ENCODE peak calls at places on chromosomes 5 and 9, in seven cellular contexts. One of them, this sample, is unnamed.

GRCh38 chr9:89808076-89808701 is 203.4 kb downstream of the GADD45G start:
- DNase-seq in WTC11: no peak
- DNase-seq in stimulated activated CD8-positive, alpha-beta memory T cell treated with anti-CD3 and anti-CD28 coated beads, Interleukin-12 subunit alpha, Interleukin-12 subunit beta, amount 100 ng/mL, for 4 hours: no peak
- DNase-seq in hypothalamus: no peak
- DNase-seq in amniotic stem cell: no peak
- DNase-seq in lung microvascular endothelial cell: no peak
- DNase-seq in cardiac muscle cell: peak; percentile 7
- DNase-seq in this sample: no peak

GRCh38 chr5:93130623-93131022 is 450.4 kb downstream of the NR2F1-AS1 start:
- DNase-seq in WTC11: no peak
- DNase-seq in stimulated activated CD8-positive, alpha-beta memory T cell treated with anti-CD3 and anti-CD28 coated beads, Interleukin-12 subunit alpha, Interleukin-12 subunit beta, amount 100 ng/mL, for 4 hours: no peak
- DNase-seq in hypothalamus: no peak
- DNase-seq in lung microvascular endothelial cell: no peak
- DNase-seq in cardiac muscle cell: no peak
- DNase-seq in amniotic stem cell: no peak
- DNase-seq in this sample: no peak

GRCh38 chr9:76688471-76689238 is 75.6 kb upstream of the PCA3 start:
- DNase-seq in lung microvascular endothelial cell: peak; percentile 47
- DNase-seq in amniotic stem cell: no peak
- DNase-seq in hypothalamus: no peak
- DNase-seq in stimulated activated CD8-positive, alpha-beta memory T cell treated with anti-CD3 and anti-CD28 coated beads, Interleukin-12 subunit alpha, Interleukin-12 subunit beta, amount 100 ng/mL, for 4 hours: no peak
- DNase-seq in cardiac muscle cell: peak; percentile 41
- DNase-seq in WTC11: no peak
- DNase-seq in this sample: no peak

GRCh38 chr5:125660231-125660895 is 762.8 kb upstream of the GRAMD2B start:
- DNase-seq in hypothalamus: no peak
- DNase-seq in WTC11: no peak
- DNase-seq in lung microvascular endothelial cell: peak; percentile 54
- DNase-seq in stimulated activated CD8-positive, alpha-beta memory T cell treated with anti-CD3 and anti-CD28 coated beads, Interleukin-12 subunit alpha, Interleukin-12 subunit beta, amount 100 ng/mL, for 4 hours: no peak
- DNase-seq in cardiac muscle cell: peak; percentile 38
- DNase-seq in amniotic stem cell: no peak
- DNase-seq in this sample: no peak

GRCh38 chr9:36882117-36882465 is 152.0 kb downstream of the PAX5 start:
- DNase-seq in hypothalamus: no peak
- DNase-seq in WTC11: no peak
- DNase-seq in stimulated activated CD8-positive, alpha-beta memory T cell treated with anti-CD3 and anti-CD28 coated beads, Interleukin-12 subunit alpha, Interleukin-12 subunit beta, amount 100 ng/mL, for 4 hours: no peak
- DNase-seq in amniotic stem cell: no peak
- DNase-seq in cardiac muscle cell: no peak
- DNase-seq in lung microvascular endothelial cell: no peak
- DNase-seq in this sample: no peak

GRCh38 chr5:6383376-6383775 is 5.0 kb upstream of the MED10 start:
- DNase-seq in WTC11: no peak
- DNase-seq in stimulated activated CD8-positive, alpha-beta memory T cell treated with anti-CD3 and anti-CD28 coated beads, Interleukin-12 subunit alpha, Interleukin-12 subunit beta, amount 100 ng/mL, for 4 hours: no peak
- DNase-seq in lung microvascular endothelial cell: no peak
- DNase-seq in hypothalamus: no peak
- DNase-seq in amniotic stem cell: no peak
- DNase-seq in cardiac muscle cell: no peak
- DNase-seq in this sample: no peak

GRCh38 chr9:98158071-98158791 is 34.2 kb downstream of the CORO2A start:
- DNase-seq in cardiac muscle cell: no peak
- DNase-seq in amniotic stem cell: no peak
- DNase-seq in lung microvascular endothelial cell: no peak
- DNase-seq in hypothalamus: no peak
- DNase-seq in stimulated activated CD8-positive, alpha-beta memory T cell treated with anti-CD3 and anti-CD28 coated beads, Interleukin-12 subunit alpha, Interleukin-12 subunit beta, amount 100 ng/mL, for 4 hours: no peak
- DNase-seq in WTC11: no peak
- DNase-seq in this sample: no peak

GRCh38 chr5:149267241-149267973 is 4.3 kb upstream of the AFAP1L1 start:
- DNase-seq in cardiac muscle cell: no peak
- DNase-seq in stimulated activated CD8-positive, alpha-beta memory T cell treated with anti-CD3 and anti-CD28 coated beads, Interleukin-12 subunit alpha, Interleukin-12 subunit beta, amount 100 ng/mL, for 4 hours: no peak
- DNase-seq in WTC11: no peak
- DNase-seq in amniotic stem cell: no peak
- DNase-seq in lung microvascular endothelial cell: no peak
- DNase-seq in hypothalamus: peak; percentile 84
- DNase-seq in this sample: peak; percentile 55

GRCh38 chr5:90037646-90038045 is 371.9 kb downstream of the CETN3 start:
- DNase-seq in hypothalamus: no peak
- DNase-seq in WTC11: no peak
- DNase-seq in lung microvascular endothelial cell: no peak
- DNase-seq in stimulated activated CD8-positive, alpha-beta memory T cell treated with anti-CD3 and anti-CD28 coated beads, Interleukin-12 subunit alpha, Interleukin-12 subunit beta, amount 100 ng/mL, for 4 hours: no peak
- DNase-seq in cardiac muscle cell: peak; percentile 85
- DNase-seq in amniotic stem cell: peak; percentile 52
- DNase-seq in this sample: no peak

GRCh38 chr9:123816817-123817472 is 113.0 kb downstream of the DENND1A start:
- DNase-seq in lung microvascular endothelial cell: peak; percentile 30
- DNase-seq in WTC11: no peak
- DNase-seq in stimulated activated CD8-positive, alpha-beta memory T cell treated with anti-CD3 and anti-CD28 coated beads, Interleukin-12 subunit alpha, Interleukin-12 subunit beta, amount 100 ng/mL, for 4 hours: no peak
- DNase-seq in amniotic stem cell: no peak
- DNase-seq in cardiac muscle cell: no peak
- DNase-seq in hypothalamus: no peak
- DNase-seq in this sample: no peak

GRCh38 chr9:124489222-124489621 is 18.0 kb downstream of the NR5A1 start:
- DNase-seq in WTC11: no peak
- DNase-seq in lung microvascular endothelial cell: no peak
- DNase-seq in stimulated activated CD8-positive, alpha-beta memory T cell treated with anti-CD3 and anti-CD28 coated beads, Interleukin-12 subunit alpha, Interleukin-12 subunit beta, amount 100 ng/mL, for 4 hours: no peak
- DNase-seq in cardiac muscle cell: no peak
- DNase-seq in amniotic stem cell: no peak
- DNase-seq in hypothalamus: no peak
- DNase-seq in this sample: no peak

GRCh38 chr9:109086221-109086620 is 33.5 kb downstream of the TMEM245 start:
- DNase-seq in cardiac muscle cell: peak; percentile 19
- DNase-seq in lung microvascular endothelial cell: no peak
- DNase-seq in hypothalamus: no peak
- DNase-seq in WTC11: no peak
- DNase-seq in amniotic stem cell: no peak
- DNase-seq in stimulated activated CD8-positive, alpha-beta memory T cell treated with anti-CD3 and anti-CD28 coated beads, Interleukin-12 subunit alpha, Interleukin-12 subunit beta, amount 100 ng/mL, for 4 hours: no peak
- DNase-seq in this sample: no peak

GRCh38 chr9:89869774-89870173 is 265.0 kb downstream of the GADD45G start:
- DNase-seq in cardiac muscle cell: no peak
- DNase-seq in hypothalamus: no peak
- DNase-seq in amniotic stem cell: no peak
- DNase-seq in lung microvascular endothelial cell: no peak
- DNase-seq in stimulated activated CD8-positive, alpha-beta memory T cell treated with anti-CD3 and anti-CD28 coated beads, Interleukin-12 subunit alpha, Interleukin-12 subunit beta, amount 100 ng/mL, for 4 hours: no peak
- DNase-seq in WTC11: no peak
- DNase-seq in this sample: no peak

GRCh38 chr9:133529457-133529856 is 4.7 kb upstream of the MYMK start:
- DNase-seq in cardiac muscle cell: no peak
- DNase-seq in stimulated activated CD8-positive, alpha-beta memory T cell treated with anti-CD3 and anti-CD28 coated beads, Interleukin-12 subunit alpha, Interleukin-12 subunit beta, amount 100 ng/mL, for 4 hours: no peak
- DNase-seq in lung microvascular endothelial cell: no peak
- DNase-seq in WTC11: no peak
- DNase-seq in hypothalamus: no peak
- DNase-seq in amniotic stem cell: no peak
- DNase-seq in this sample: no peak

GRCh38 chr5:123717139-123717538 is 205.2 kb downstream of the CSNK1G3 start:
- DNase-seq in stimulated activated CD8-positive, alpha-beta memory T cell treated with anti-CD3 and anti-CD28 coated beads, Interleukin-12 subunit alpha, Interleukin-12 subunit beta, amount 100 ng/mL, for 4 hours: no peak
- DNase-seq in hypothalamus: no peak
- DNase-seq in cardiac muscle cell: peak; percentile 74
- DNase-seq in amniotic stem cell: no peak
- DNase-seq in WTC11: no peak
- DNase-seq in lung microvascular endothelial cell: no peak
- DNase-seq in this sample: no peak

GRCh38 chr5:58683567-58683966 is 100.7 kb downstream of the RAB3C start:
- DNase-seq in cardiac muscle cell: no peak
- DNase-seq in lung microvascular endothelial cell: peak; percentile 57
- DNase-seq in amniotic stem cell: no peak
- DNase-seq in hypothalamus: no peak
- DNase-seq in WTC11: no peak
- DNase-seq in stimulated activated CD8-positive, alpha-beta memory T cell treated with anti-CD3 and anti-CD28 coated beads, Interleukin-12 subunit alpha, Interleukin-12 subunit beta, amount 100 ng/mL, for 4 hours: no peak
- DNase-seq in this sample: no peak

GRCh38 chr5:64163746-64164145 is 1.9 kb upstream of the RNF180 start:
- DNase-seq in WTC11: no peak
- DNase-seq in lung microvascular endothelial cell: no peak
- DNase-seq in stimulated activated CD8-positive, alpha-beta memory T cell treated with anti-CD3 and anti-CD28 coated beads, Interleukin-12 subunit alpha, Interleukin-12 subunit beta, amount 100 ng/mL, for 4 hours: no peak
- DNase-seq in hypothalamus: no peak
- DNase-seq in amniotic stem cell: no peak
- DNase-seq in cardiac muscle cell: no peak
- DNase-seq in this sample: no peak

GRCh38 chr5:153699035-153699434 is 208.6 kb downstream of the GRIA1 start:
- DNase-seq in cardiac muscle cell: no peak
- DNase-seq in hypothalamus: no peak
- DNase-seq in lung microvascular endothelial cell: no peak
- DNase-seq in amniotic stem cell: no peak
- DNase-seq in WTC11: no peak
- DNase-seq in stimulated activated CD8-positive, alpha-beta memory T cell treated with anti-CD3 and anti-CD28 coated beads, Interleukin-12 subunit alpha, Interleukin-12 subunit beta, amount 100 ng/mL, for 4 hours: no peak
- DNase-seq in this sample: no peak

GRCh38 chr5:113505181-113505580 is 8.3 kb upstream of the YTHDC2 start:
- DNase-seq in cardiac muscle cell: peak; percentile 38
- DNase-seq in hypothalamus: no peak
- DNase-seq in lung microvascular endothelial cell: no peak
- DNase-seq in WTC11: no peak
- DNase-seq in stimulated activated CD8-positive, alpha-beta memory T cell treated with anti-CD3 and anti-CD28 coated beads, Interleukin-12 subunit alpha, Interleukin-12 subunit beta, amount 100 ng/mL, for 4 hours: no peak
- DNase-seq in amniotic stem cell: no peak
- DNase-seq in this sample: no peak

GRCh38 chr5:132865668-132866341 is 464 bp downstream of the GDF9 start:
- DNase-seq in stimulated activated CD8-positive, alpha-beta memory T cell treated with anti-CD3 and anti-CD28 coated beads, Interleukin-12 subunit alpha, Interleukin-12 subunit beta, amount 100 ng/mL, for 4 hours: no peak
- DNase-seq in amniotic stem cell: no peak
- DNase-seq in WTC11: no peak
- DNase-seq in lung microvascular endothelial cell: no peak
- DNase-seq in cardiac muscle cell: no peak
- DNase-seq in hypothalamus: no peak
- DNase-seq in this sample: no peak

GRCh38 chr9:93237535-93237934 is 53.6 kb downstream of the WNK2 start:
- DNase-seq in amniotic stem cell: no peak
- DNase-seq in hypothalamus: no peak
- DNase-seq in stimulated activated CD8-positive, alpha-beta memory T cell treated with anti-CD3 and anti-CD28 coated beads, Interleukin-12 subunit alpha, Interleukin-12 subunit beta, amount 100 ng/mL, for 4 hours: no peak
- DNase-seq in cardiac muscle cell: no peak
- DNase-seq in WTC11: no peak
- DNase-seq in lung microvascular endothelial cell: no peak
- DNase-seq in this sample: no peak

GRCh38 chr5:179346401-179346800 is 1.1 kb upstream of the ADAMTS2 start:
- DNase-seq in cardiac muscle cell: peak; percentile 28
- DNase-seq in amniotic stem cell: no peak
- DNase-seq in hypothalamus: no peak
- DNase-seq in WTC11: no peak
- DNase-seq in lung microvascular endothelial cell: no peak
- DNase-seq in stimulated activated CD8-positive, alpha-beta memory T cell treated with anti-CD3 and anti-CD28 coated beads, Interleukin-12 subunit alpha, Interleukin-12 subunit beta, amount 100 ng/mL, for 4 hours: no peak
- DNase-seq in this sample: no peak

GRCh38 chr9:136204086-136204805 is 682 bp downstream of the LHX3 start:
- DNase-seq in lung microvascular endothelial cell: no peak
- DNase-seq in WTC11: no peak
- DNase-seq in cardiac muscle cell: no peak
- DNase-seq in amniotic stem cell: no peak
- DNase-seq in hypothalamus: no peak
- DNase-seq in stimulated activated CD8-positive, alpha-beta memory T cell treated with anti-CD3 and anti-CD28 coated beads, Interleukin-12 subunit alpha, Interleukin-12 subunit beta, amount 100 ng/mL, for 4 hours: no peak
- DNase-seq in this sample: no peak

GRCh38 chr9:69546265-69546664 is 125.9 kb downstream of the APBA1 start:
- DNase-seq in WTC11: peak; percentile 64
- DNase-seq in stimulated activated CD8-positive, alpha-beta memory T cell treated with anti-CD3 and anti-CD28 coated beads, Interleukin-12 subunit alpha, Interleukin-12 subunit beta, amount 100 ng/mL, for 4 hours: no peak
- DNase-seq in cardiac muscle cell: peak; percentile 29
- DNase-seq in hypothalamus: peak; percentile 13
- DNase-seq in amniotic stem cell: no peak
- DNase-seq in lung microvascular endothelial cell: peak; percentile 60
- DNase-seq in this sample: no peak

GRCh38 chr5:6845856-6846255 is 132.6 kb downstream of the TENT4A start:
- DNase-seq in stimulated activated CD8-positive, alpha-beta memory T cell treated with anti-CD3 and anti-CD28 coated beads, Interleukin-12 subunit alpha, Interleukin-12 subunit beta, amount 100 ng/mL, for 4 hours: no peak
- DNase-seq in WTC11: no peak
- DNase-seq in lung microvascular endothelial cell: no peak
- DNase-seq in amniotic stem cell: no peak
- DNase-seq in hypothalamus: no peak
- DNase-seq in cardiac muscle cell: no peak
- DNase-seq in this sample: no peak

GRCh38 chr9:127557466-127557869 is 54.6 kb upstream of the STXBP1 start:
- DNase-seq in stimulated activated CD8-positive, alpha-beta memory T cell treated with anti-CD3 and anti-CD28 coated beads, Interleukin-12 subunit alpha, Interleukin-12 subunit beta, amount 100 ng/mL, for 4 hours: no peak
- DNase-seq in lung microvascular endothelial cell: no peak
- DNase-seq in hypothalamus: peak; percentile 45
- DNase-seq in WTC11: no peak
- DNase-seq in cardiac muscle cell: peak; percentile 75
- DNase-seq in amniotic stem cell: no peak
- DNase-seq in this sample: no peak